ENCODE peak calls at places on chromosomes 16 and 17, in ten cellular contexts. L is fibroblast of lung, K is dorsolateral prefrontal cortex, Y is body of pancreas, W is breast epithelium, R is cardiac fibroblast, T is AG09309, I is tibial artery, O is GM06990, E is colonic mucosa. X is an unnamed sample.

GRCh38 chr16:31441956-31442355 is 633 bp downstream of the ZNF843 start:
- DNase-seq in K (no peak), W (no peak), I (no peak), E (no peak), T (no peak), R (no peak), Y (no peak), L (no peak), O (no peak), X (no peak)

GRCh38 chr16:588639-588888 is 1.3 kb upstream of the RAB40C start:
- DNase-seq in E (no peak), K (no peak), I (no peak), R (peak; percentile 72), W (no peak), O (no peak), T (no peak), Y (peak; percentile 64), L (peak; percentile 58), X (no peak)

GRCh38 chr17:50627782-50628601 is 6.7 kb upstream of the ABCC3 start:
- DNase-seq in W (no peak), T (no peak), R (no peak), E (peak; percentile 82), I (no peak), K (no peak), O (no peak), L (no peak), Y (no peak), X (no peak)

GRCh38 chr17:81564778-81565177 is 12.6 kb upstream of the FAAP100 start:
- DNase-seq in I (no peak), L (no peak), Y (no peak), O (no peak), T (no peak), K (no peak), R (no peak), E (no peak), W (no peak), X (no peak)

GRCh38 chr16:14097182-14097951 is 26.2 kb downstream of the MRTFB start:
- DNase-seq in Y (peak; percentile 72), R (no peak), K (no peak), T (no peak), E (peak; percentile 70), L (no peak), I (no peak), W (no peak), O (no peak), X (no peak)

GRCh38 chr17:46876353-46876887 is 25.0 kb downstream of the WNT9B start:
- DNase-seq in T (no peak), W (no peak), L (no peak), Y (peak; percentile 90), R (no peak), K (no peak), E (peak; percentile 68), O (no peak), I (no peak), X (no peak)

GRCh38 chr17:32503251-32504165 is 16.7 kb downstream of the CDK5R1 start:
- DNase-seq in I (no peak), W (no peak), E (no peak), L (peak; percentile 10), T (no peak), O (peak; percentile 79), Y (no peak), K (no peak), R (no peak), X (no peak)

GRCh38 chr17:81511800-81512559 is 619 bp downstream of the ACTG1 start:
- DNase-seq in T (no peak), R (peak; percentile 29), E (peak; percentile 54), L (no peak), O (peak; percentile 57), K (no peak), W (no peak), I (peak; percentile 44), Y (peak; percentile 24), X (no peak)

GRCh38 chr17:55723488-55723848 is 804 bp upstream of the TMEM100 start:
- DNase-seq in K (no peak), O (no peak), R (no peak), Y (no peak), W (no peak), I (no peak), E (no peak), L (no peak), T (no peak), X (no peak)

GRCh38 chr16:11819798-11820197 is 22.7 kb upstream of the ZC3H7A start:
- DNase-seq in I (no peak), L (no peak), O (no peak), Y (no peak), K (no peak), W (no peak), E (no peak), T (no peak), R (no peak), X (no peak)

GRCh38 chr17:41905172-41905571 is 13.6 kb downstream of the ACLY start:
- DNase-seq in Y (no peak), I (no peak), O (no peak), L (no peak), K (no peak), T (no peak), W (no peak), E (no peak), R (no peak), X (no peak)

DNA sequence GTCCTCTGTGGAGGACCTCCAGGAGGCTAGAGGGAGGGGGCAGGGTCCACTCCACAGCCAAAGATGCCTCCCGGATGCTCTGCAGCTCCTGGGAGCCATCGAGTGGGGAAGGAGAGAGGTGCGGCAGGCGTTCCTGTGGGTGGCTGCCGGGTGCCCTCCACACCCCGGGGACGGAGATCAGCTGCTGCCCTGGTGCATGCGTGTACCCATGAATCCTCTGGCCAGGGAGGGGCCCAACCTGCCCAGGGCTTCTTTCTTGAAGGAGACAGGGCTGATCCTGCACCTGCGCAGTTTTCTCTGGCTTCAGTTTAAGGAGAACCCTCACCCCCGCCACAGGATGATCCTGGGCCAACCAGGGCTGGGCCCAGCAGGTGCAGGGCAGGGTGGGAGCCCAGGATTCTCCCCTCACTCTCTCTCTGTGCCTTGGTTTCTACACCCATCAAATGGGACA is 33.5 kb upstream of the DOC2B start:
- DNase-seq in R (no peak), W (no peak), L (no peak), O (no peak), I (no peak), K (no peak), T (no peak), Y (no peak), E (no peak), X (no peak)
- H3K4me3 ChIP-seq in R (no peak overlapping the region), W (peak overlapping the region; percentile 23), L (no peak overlapping the region), O (no peak overlapping the region), I (no peak overlapping the region), K (no peak overlapping the region), T (no peak overlapping the region), Y (no peak overlapping the region), E (no peak overlapping the region), X (peak overlapping the region; percentile 48)

GRCh38 chr16:81061855-81062608 is 15.0 kb downstream of the C16orf46 start:
- DNase-seq in T (no peak), R (no peak), K (no peak), L (no peak), O (no peak), W (no peak), I (no peak), E (no peak), Y (no peak), X (no peak)
- TF ChIP-seq CTCF in T (no peak), R (peak; percentile 2), K (no peak), L (no peak), O (peak; percentile 1), W (no peak), I (no peak), E (no peak), Y (no peak), X (no peak)

DNA sequence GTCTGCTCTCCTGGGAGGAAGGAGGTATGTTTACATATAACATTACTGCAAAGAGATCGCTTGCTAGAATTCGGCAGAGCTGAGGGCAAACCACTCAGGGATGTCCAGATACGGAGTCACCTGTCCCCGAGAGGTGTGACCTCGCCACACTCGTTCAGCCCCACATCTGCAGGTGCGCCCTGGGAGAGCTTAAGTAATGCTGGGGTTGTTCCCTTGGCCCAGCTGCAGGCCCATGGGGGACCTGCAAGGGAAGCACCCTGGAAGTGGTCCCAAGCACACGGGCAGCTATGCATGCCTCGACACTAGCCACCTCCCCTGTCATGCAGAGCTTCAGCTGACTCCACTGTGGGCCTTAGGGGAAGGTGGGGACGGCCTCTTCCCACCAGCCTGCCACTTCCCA is 22.2 kb downstream of the USP22 start:
- DNase-seq in L (no peak), Y (no peak), T (no peak), O (no peak), W (no peak), R (no peak), K (no peak), I (no peak), E (no peak), X (no peak)
- H3K4me3 ChIP-seq in L (no peak overlapping the region), Y (no peak overlapping the region), T (no peak overlapping the region), O (no peak overlapping the region), W (no peak overlapping the region), R (no peak overlapping the region), K (no peak overlapping the region), I (no peak overlapping the region), E (no peak overlapping the region), X (no peak overlapping the region)

DNA sequence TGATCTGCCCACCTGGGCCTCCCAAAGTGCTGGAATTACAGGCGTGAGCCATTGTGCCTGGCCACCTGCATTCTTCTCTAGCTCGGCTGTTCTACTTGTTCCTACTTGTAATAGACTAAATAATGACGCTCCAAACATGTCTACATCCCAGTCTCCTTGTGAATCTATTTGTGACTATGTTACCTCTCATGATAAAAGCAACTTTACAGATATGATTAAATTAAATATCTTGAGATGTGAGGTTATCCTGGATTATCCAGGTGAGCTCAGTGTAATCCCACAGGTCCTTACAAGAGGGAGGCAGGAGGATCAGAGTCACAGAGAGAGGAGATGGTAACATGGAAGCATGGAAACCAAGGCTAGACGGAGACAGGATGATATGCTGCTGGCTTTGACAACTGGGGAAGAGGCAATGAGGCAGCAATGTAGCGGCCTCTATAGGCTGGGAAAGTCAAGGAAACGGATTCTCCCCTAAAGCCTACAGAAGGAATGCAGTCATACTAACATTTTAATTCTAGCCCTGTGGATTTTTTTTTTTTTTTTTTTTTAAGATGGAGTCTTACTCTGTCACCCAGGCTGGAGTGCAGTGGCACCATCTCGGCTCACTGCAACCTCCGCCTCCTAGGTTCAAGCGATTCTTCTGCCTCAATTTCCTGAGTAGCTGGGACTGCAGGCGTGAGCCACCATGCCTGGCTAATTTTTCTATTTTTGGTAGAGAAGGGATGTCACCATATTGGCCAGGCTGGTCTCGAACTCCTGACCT is 5.0 kb upstream of the LASP1 start:
- DNase-seq in T (no peak), K (no peak), R (peak; percentile 68), L (peak; percentile 37), O (no peak), E (no peak), I (no peak), Y (no peak), W (no peak), X (no peak)
- TF ChIP-seq CTCF in T (peak; percentile 47), K (no peak), R (peak; percentile 62), L (peak; percentile 59), O (no peak), E (no peak), I (no peak), Y (no peak), W (no peak), X (peak; percentile 52)

X was measured in retinal pigment epithelial cell.